ENCODE peak calls at places on chromosomes 13 and 19, in nine cellular contexts. O, S, V, Y, R, B, Z, H and E are unnamed samples.

GRCh38 chr13:33871207-33872004 is 53.5 kb downstream of the RFC3 start:
- DNase-seq in O (no peak), V (no peak), Y (no peak), R (no peak), S (no peak), H (no peak), B (no peak), Z (no peak), E (no peak)

GRCh38 chr13:79692846-79693245 is 211.9 kb downstream of the NDFIP2 start:
- DNase-seq in B (no peak), O (no peak), H (no peak), V (no peak), Z (no peak), Y (no peak), S (no peak), R (no peak), E (no peak)

GRCh38 chr19:46745521-46746280 is at the start of gene FKRP:
- DNase-seq in S (no peak), H (peak; percentile 39), B (peak; percentile 40), Y (no peak), O (no peak), Z (peak; percentile 20), R (no peak), V (peak; percentile 37), E (peak; percentile 21)

GRCh38 chr19:29583196-29584006 is 22.7 kb upstream of the POP4 start:
- DNase-seq in B (no peak), Y (no peak), V (no peak), H (no peak), Z (peak; percentile 47), R (no peak), O (no peak), S (peak; percentile 30), E (no peak)

GRCh38 chr13:32537580-32538233 is 888 bp downstream of the N4BP2L2 start:
- DNase-seq in Y (peak; percentile 28), V (peak; percentile 30), O (peak; percentile 12), Z (no peak), H (no peak), R (no peak), S (peak; percentile 9), B (no peak), E (no peak)

GRCh38 chr19:18520848-18521691 is 800 bp downstream of the ELL start:
- DNase-seq in Z (no peak), R (no peak), H (peak; percentile 70), S (no peak), B (no peak), Y (peak; percentile 41), O (no peak), V (peak; percentile 54), E (peak; percentile 20)

GRCh38 chr13:31261241-31261640 is 61.5 kb downstream of the B3GLCT start:
- DNase-seq in Z (peak; percentile 4), S (no peak), B (no peak), R (no peak), H (no peak), Y (no peak), V (no peak), O (no peak), E (no peak)

GRCh38 chr19:1811472-1811894 is 593 bp downstream of the ATP8B3 start:
- DNase-seq in S (peak; percentile 28), V (peak; percentile 2), B (no peak), Z (peak; percentile 97), H (no peak), Y (peak; percentile 64), O (peak; percentile 11), R (peak; percentile 86), E (peak; percentile 24)

GRCh38 chr13:27170521-27171243 is 929 bp downstream of the USP12 start:
- DNase-seq in R (no peak), S (peak; percentile 42), Z (peak; percentile 57), O (peak; percentile 14), Y (no peak), B (peak; percentile 23), V (peak; percentile 72), H (no peak), E (peak; percentile 59)

GRCh38 chr13:114100446-114101320 is 31.7 kb downstream of the RASA3 start:
- DNase-seq in B (no peak), O (no peak), H (no peak), R (peak; percentile 61), Z (no peak), Y (no peak), V (no peak), S (no peak), E (no peak)

GRCh38 chr19:39401549-39402416 is 4.9 kb upstream of the ZFP36 start:
- DNase-seq in R (peak; percentile 83), O (peak; percentile 66), B (no peak), S (peak; percentile 79), V (no peak), Z (peak; percentile 90), Y (peak; percentile 68), H (peak; percentile 72), E (peak; percentile 86)

GRCh38 chr13:38849316-38849715 is 141.3 kb downstream of the STOML3 start:
- DNase-seq in H (no peak), S (no peak), O (no peak), V (no peak), Y (no peak), B (no peak), Z (peak; percentile 20), R (no peak), E (no peak)

GRCh38 chr13:27379694-27380596 is 44.5 kb upstream of the GTF3A start:
- DNase-seq in H (peak; percentile 22), Z (peak; percentile 72), V (peak; percentile 37), B (no peak), Y (peak; percentile 36), R (no peak), O (peak; percentile 20), S (peak; percentile 53), E (peak; percentile 39)